ENCODE peak calls at places on chromosomes 16 and 17, in seven cellular contexts. C is neural progenitor cell, J is HFF-Myc, O is ovary, H is AG10803, Z is PC-9, R is ascending aorta. W is an unnamed sample.

GRCh38 chr17:42675348-42675983 is 1.3 kb downstream of the PLEKHH3 start:
- DNase-seq in O (peak; percentile 63), R (no peak), H (no peak), J (no peak), Z (no peak), C (no peak), W (no peak)

GRCh38 chr17:36848008-36848902 is 89.0 kb upstream of the LHX1 start:
- DNase-seq in H (no peak), R (no peak), C (no peak), O (no peak), J (no peak), Z (no peak), W (no peak)

GRCh38 chr17:44928950-44929720 is 13.8 kb upstream of the GFAP start:
- DNase-seq in Z (no peak), H (no peak), O (no peak), J (no peak), R (no peak), C (no peak), W (no peak)

GRCh38 chr17:12734852-12735430 is 54.4 kb upstream of the ARHGAP44 start:
- DNase-seq in C (no peak), Z (no peak), R (no peak), O (no peak), J (no peak), H (no peak), W (no peak)

GRCh38 chr16:54026456-54026855 is 260.1 kb downstream of the IRX3 start:
- DNase-seq in R (no peak), J (no peak), Z (peak; percentile 1), H (peak; percentile 8), O (no peak), C (no peak), W (no peak)

GRCh38 chr17:60743812-60744211 is 66.2 kb downstream of the BCAS3 start:
- DNase-seq in J (peak; percentile 3), C (no peak), R (no peak), H (peak; percentile 84), Z (peak; percentile 48), O (no peak), W (no peak)

GRCh38 chr17:39756376-39757079 is 18.8 kb downstream of the GRB7 start:
- DNase-seq in O (no peak), Z (no peak), J (no peak), R (no peak), C (no peak), H (no peak), W (no peak)

GRCh38 chr17:65593870-65594584 is 32.6 kb upstream of the AXIN2 start:
- DNase-seq in H (peak; percentile 40), J (peak; percentile 32), Z (no peak), O (peak; percentile 16), R (no peak), C (peak; percentile 59), W (no peak)

GRCh38 chr17:61750656-61751055 is 112.7 kb downstream of the BRIP1 start:
- DNase-seq in R (no peak), C (no peak), J (no peak), Z (no peak), H (no peak), O (no peak), W (no peak)

GRCh38 chr16:15775209-15775608 is 81.6 kb downstream of the MYH11 start:
- DNase-seq in C (no peak), R (no peak), Z (no peak), O (no peak), J (no peak), H (no peak), W (peak; percentile 19)

GRCh38 chr16:11349599-11350276 is 4.5 kb downstream of the RMI2 start:
- DNase-seq in H (peak; percentile 86), J (no peak), O (peak; percentile 46), C (no peak), Z (no peak), R (peak; percentile 53), W (peak; percentile 62)

GRCh38 chr16:26365555-26365954 is 673.8 kb downstream of the HS3ST4 start:
- DNase-seq in Z (no peak), J (no peak), H (no peak), O (no peak), C (no peak), R (no peak), W (no peak)

GRCh38 chr17:72476575-72476986 is 355.8 kb downstream of the SOX9 start:
- DNase-seq in H (no peak), O (no peak), Z (no peak), R (no peak), C (peak; percentile 89), J (no peak), W (no peak)

GRCh38 chr16:57653936-57654335 is 14.2 kb upstream of the ADGRG3 start:
- DNase-seq in Z (no peak), H (no peak), O (no peak), R (no peak), J (no peak), C (no peak), W (no peak)

GRCh38 chr17:51508048-51508447 is 247.7 kb downstream of the UTP18 start:
- DNase-seq in R (no peak), H (no peak), O (no peak), Z (no peak), C (no peak), J (no peak), W (no peak)

GRCh38 chr16:53057658-53058057 is 2.9 kb downstream of the CHD9 start:
- DNase-seq in J (no peak), R (no peak), Z (no peak), O (no peak), C (no peak), H (no peak), W (no peak)

GRCh38 chr17:29299031-29299430 is 5.1 kb upstream of the NUFIP2 start:
- DNase-seq in H (no peak), C (no peak), R (no peak), Z (no peak), J (no peak), O (no peak), W (no peak)

GRCh38 chr16:75099075-75099667 is 17.4 kb downstream of the LDHD start:
- DNase-seq in O (no peak), Z (no peak), R (no peak), C (no peak), H (no peak), J (no peak), W (no peak)

GRCh38 chr16:4496305-4496704 is 20.1 kb downstream of the HMOX2 start:
- DNase-seq in J (no peak), R (no peak), O (no peak), Z (peak; percentile 42), H (peak; percentile 51), C (no peak), W (no peak)

GRCh38 chr17:9002610-9003354 is 18.5 kb upstream of the NTN1 start:
- DNase-seq in H (no peak), O (no peak), J (no peak), Z (peak; percentile 49), C (peak; percentile 82), R (no peak), W (no peak)

GRCh38 chr17:15442316-15443185 is 24.9 kb downstream of the CDRT4 start:
- DNase-seq in H (peak; percentile 78), Z (no peak), J (no peak), R (no peak), C (no peak), O (no peak), W (no peak)

GRCh38 chr16:88769617-88770458 is 15.2 kb downstream of the PIEZO1 start:
- DNase-seq in O (no peak), Z (peak; percentile 80), J (no peak), C (peak; percentile 92), R (no peak), H (no peak), W (peak; percentile 85)

GRCh38 chr16:76780556-76780955 is 410.4 kb upstream of the MON1B start:
- DNase-seq in H (no peak), Z (no peak), O (no peak), J (no peak), R (no peak), C (no peak), W (peak; percentile 6)

DNA sequence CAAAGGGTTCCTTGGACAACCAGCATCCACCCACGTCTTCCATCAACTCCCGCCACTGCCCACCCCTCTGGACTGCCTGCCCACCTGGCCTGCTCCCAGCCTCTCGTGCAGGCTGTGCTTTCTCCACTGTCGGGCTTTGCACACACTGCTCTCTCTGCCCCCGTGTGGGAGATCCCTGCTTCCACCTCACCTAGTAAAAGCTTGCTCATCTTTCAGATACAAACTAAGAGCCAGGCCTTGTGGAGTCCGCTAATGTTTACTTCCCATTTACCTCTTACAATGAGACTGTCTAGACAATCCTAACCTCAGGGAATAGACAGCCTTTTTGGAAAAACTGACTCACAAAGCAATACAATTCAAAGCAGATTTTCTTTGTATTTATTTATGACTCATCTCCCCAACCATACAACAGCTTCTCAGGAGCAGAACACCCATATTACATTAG is 67.6 kb downstream of the USP31 start:
- DNase-seq in C (no peak), J (peak; percentile 65), R (no peak), H (peak; percentile 83), Z (no peak), O (no peak), W (no peak)
- TF ChIP-seq CTCF in C (no peak), J (peak; percentile 2), R (no peak), H (peak; percentile 17), Z (no peak), O (no peak), W (no peak)

DNA sequence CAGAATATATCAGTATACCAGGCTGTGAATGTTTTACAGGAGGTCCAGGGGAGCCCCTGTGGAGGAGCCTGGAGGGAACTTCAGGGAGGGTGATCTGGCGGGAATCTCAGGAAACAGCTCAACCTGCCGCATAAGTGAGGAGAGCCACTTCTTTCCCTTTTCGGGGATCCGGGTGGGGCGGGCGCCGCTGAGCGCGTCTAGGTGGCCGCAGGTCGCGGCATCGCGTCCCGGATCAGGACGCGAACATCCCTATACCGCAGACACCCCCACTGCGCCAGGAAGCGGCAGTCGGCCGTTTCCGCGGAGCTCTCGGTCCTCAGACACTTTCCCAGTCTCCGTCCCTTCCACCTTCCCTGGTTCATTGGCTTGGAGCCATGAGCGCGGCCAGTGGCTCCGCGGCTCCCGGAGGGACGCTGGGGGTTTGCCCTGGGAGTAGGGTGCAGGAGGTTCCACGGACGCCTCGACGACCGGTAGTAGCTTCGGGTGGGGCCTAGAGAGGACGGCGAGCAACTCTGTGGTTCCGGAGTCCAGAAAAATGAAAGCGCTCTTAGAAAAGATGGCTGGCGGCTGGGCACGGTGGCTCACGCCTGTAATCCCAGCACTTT is 3.1 kb upstream of the ZNF764 start:
- DNase-seq in O (peak; percentile 52), C (peak; percentile 16), R (no peak), J (no peak), H (no peak), Z (peak; percentile 53), W (no peak)
- H3K4me3 ChIP-seq in O (peak overlapping the region; percentile 49), C (no peak overlapping the region), R (peak overlapping the region; percentile 64), J (no peak overlapping the region), H (peak overlapping the region; percentile 43), Z (peak overlapping the region; percentile 54), W (no peak overlapping the region)

GRCh38 chr17:47742319-47743181 is 9.5 kb downstream of the TBX21 start:
- DNase-seq in H (no peak), R (no peak), Z (no peak), C (peak; percentile 81), O (no peak), J (no peak), W (no peak)
- TF ChIP-seq CTCF in H (peak; percentile 10), R (no peak), Z (peak; percentile 64), C (peak; percentile 77), O (no peak), J (peak; percentile 46), W (peak; percentile 32)

DNA sequence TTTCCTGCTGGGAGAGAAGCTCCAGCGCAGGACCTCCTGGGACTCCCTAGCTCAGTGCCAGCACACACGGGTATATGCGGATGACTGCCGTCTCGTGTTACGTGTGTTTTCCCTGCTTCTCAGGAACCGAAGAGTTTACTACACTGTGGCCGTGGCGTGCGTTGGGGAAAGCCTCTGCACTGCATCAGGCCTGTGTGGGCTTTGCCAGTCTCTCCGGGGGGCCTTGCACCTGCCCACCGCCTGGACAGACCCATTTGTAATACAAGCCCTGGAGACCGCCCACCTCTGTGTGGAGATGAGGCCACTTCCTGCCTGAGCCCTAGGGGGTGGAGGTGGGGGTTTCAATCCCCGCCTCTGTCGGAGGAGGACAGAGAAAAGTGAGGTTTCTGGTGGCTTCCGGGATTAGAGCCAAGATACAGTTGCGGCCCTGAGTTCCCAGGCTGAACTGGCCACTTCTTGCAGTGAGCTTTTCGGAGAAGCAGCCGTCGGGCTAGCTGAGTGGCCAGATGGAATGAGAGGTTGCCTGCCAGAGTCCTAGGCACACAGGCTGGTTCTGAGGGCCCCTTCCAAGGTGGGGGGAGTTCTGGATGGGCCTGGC is 43.4 kb upstream of the GSE1 start:
- DNase-seq in R (no peak), Z (peak; percentile 22), H (peak; percentile 47), C (no peak), O (no peak), J (no peak), W (no peak)
- H3K4me3 ChIP-seq in R (no peak overlapping the region), Z (no peak overlapping the region), H (no peak overlapping the region), C (no peak overlapping the region), O (no peak overlapping the region), J (no peak overlapping the region), W (no peak overlapping the region)